ENCODE peak calls at places on chromosomes 2 and 18, in six cellular contexts. D is NCI-H1092 treated with DMSO at 0.1 percent for 48 hours, T is HL-60, U is NCI-H2081, S is NCI-H1105 treated with DMSO at 0.1 percent for 48 hours, G is esophagus muscularis mucosa. B is an unnamed sample.

GRCh38 chr2:113240150-113240914 is 38.4 kb downstream of the PAX8 start:
- DNase-seq in D (peak), T (no peak), U (peak), S (peak), G (no peak), B (no peak)

GRCh38 chr18:62064361-62064760 is 122.5 kb downstream of the PIGN start:
- DNase-seq in D (no peak), T (no peak), U (no peak), S (no peak), G (no peak), B (no peak)

GRCh38 chr2:235654115-235654514 is 160.3 kb downstream of the AGAP1 start:
- DNase-seq in D (no peak), T (no peak), U (no peak), S (no peak), G (no peak), B (no peak)

GRCh38 chr2:65320042-65320711 is 92.5 kb downstream of the ACTR2 start:
- DNase-seq in D (no peak), T (no peak), U (no peak), S (no peak), G (peak), B (no peak)

GRCh38 chr2:226135861-226136548 is 663.6 kb downstream of the IRS1 start:
- DNase-seq in D (no peak), T (no peak), U (no peak), S (no peak), G (no peak), B (no peak)

GRCh38 chr2:67790622-67791021 is 272.2 kb downstream of the C1D start:
- DNase-seq in D (no peak), T (no peak), U (no peak), S (no peak), G (no peak), B (no peak)

GRCh38 chr2:66571873-66572272 is 136.9 kb downstream of the MEIS1 start:
- DNase-seq in D (no peak), T (no peak), U (no peak), S (no peak), G (no peak), B (no peak)

GRCh38 chr2:96692094-96692971 is 47.5 kb downstream of the LMAN2L start:
- DNase-seq in D (no peak), T (no peak), U (no peak), S (no peak), G (no peak), B (no peak)

GRCh38 chr2:195563857-195564512 is 93.0 kb upstream of the SLC39A10 start:
- DNase-seq in D (no peak), T (no peak), U (no peak), S (no peak), G (no peak), B (no peak)

GRCh38 chr2:109348645-109349554 is 219.9 kb downstream of the SH3RF3 start:
- DNase-seq in D (no peak), T (no peak), U (peak), S (no peak), G (peak), B (no peak)

GRCh38 chr2:69165079-69165478 is 152.1 kb downstream of the ANTXR1 start:
- DNase-seq in D (no peak), T (no peak), U (no peak), S (no peak), G (no peak), B (no peak)

GRCh38 chr2:189287982-189288494 is 108.5 kb upstream of the COL5A2 start:
- DNase-seq in D (peak), T (no peak), U (peak), S (peak), G (no peak), B (no peak)

GRCh38 chr2:239952251-239952650 is 72.9 kb downstream of the NDUFA10 start:
- DNase-seq in D (no peak), T (no peak), U (no peak), S (no peak), G (no peak), B (no peak)